ENCODE peak calls at places on chromosomes 4 and X, in four cellular contexts. V is amniotic epithelial cell, S is substantia nigra, P is NCI-H2107. M is an unnamed sample.

GRCh38 chrX:38375888-38376287 is 23.5 kb downstream of the OTC start:
- DNase-seq in P (no peak), V (no peak), S (no peak), M (no peak)

GRCh38 chr4:21490682-21491081 is 457.9 kb downstream of the KCNIP4 start:
- DNase-seq in P (no peak), S (no peak), V (no peak), M (no peak)

GRCh38 chr4:100014616-100015015 is 64.5 kb upstream of the H2AZ1 start:
- DNase-seq in P (no peak), V (peak; percentile 70), S (no peak), M (no peak)

GRCh38 chr4:74055096-74055495 is 16.6 kb upstream of the CXCL3 start:
- DNase-seq in S (no peak), P (no peak), V (no peak), M (no peak)

GRCh38 chrX:119118780-119119395 is 8.7 kb downstream of the KIAA1210 start:
- DNase-seq in P (peak; percentile 1), S (no peak), V (peak; percentile 24), M (peak; percentile 1)

GRCh38 chr4:15893967-15894366 is 44.6 kb downstream of the FGFBP1 start:
- DNase-seq in V (peak; percentile 97), S (no peak), P (no peak), M (no peak)

GRCh38 chrX:139924069-139924695 is 8.7 kb downstream of the ATP11C start:
- DNase-seq in V (no peak), S (no peak), P (no peak), M (no peak)

GRCh38 chr4:6942238-6942800 is 32.7 kb downstream of the TBC1D14 start:
- DNase-seq in P (no peak), V (peak; percentile 99), S (no peak), M (no peak)

GRCh38 chrX:72554448-72555140 is 18.0 kb downstream of the HDAC8 start:
- DNase-seq in S (no peak), P (peak; percentile 49), V (peak; percentile 72), M (no peak)

GRCh38 chr4:7103031-7103598 is 35.3 kb upstream of the GRPEL1 start:
- DNase-seq in P (no peak), V (peak; percentile 81), S (peak; percentile 90), M (peak; percentile 66)

GRCh38 chrX:68646421-68646820 is 1.0 kb upstream of the STARD8 start:
- DNase-seq in P (no peak), V (no peak), S (no peak), M (no peak)

GRCh38 chr4:18194278-18194677 is 172.7 kb upstream of the LCORL start:
- DNase-seq in S (no peak), V (no peak), P (no peak), M (no peak)

GRCh38 chr4:165625281-165625680 is 246.5 kb downstream of the CPE start:
- DNase-seq in S (no peak), P (no peak), V (no peak), M (no peak)

GRCh38 chr4:4843651-4844291 is 15.7 kb upstream of the MSX1 start:
- DNase-seq in S (no peak), V (no peak), P (no peak), M (no peak)

GRCh38 chr4:155974476-155974749 is 20.7 kb upstream of the CTSO start:
- DNase-seq in P (no peak), S (no peak), V (no peak), M (no peak)

GRCh38 chrX:108736509-108737479 is at the start of gene IRS4:
- DNase-seq in P (no peak), V (peak; percentile 9), S (peak; percentile 14), M (no peak)

GRCh38 chrX:148624951-148625350 is 124.5 kb downstream of the AFF2 start:
- DNase-seq in S (no peak), P (no peak), V (no peak), M (no peak)

GRCh38 chr4:187380181-187380581 is 615.4 kb upstream of the ZFP42 start:
- DNase-seq in V (peak; percentile 43), S (no peak), P (no peak), M (no peak)

GRCh38 chr4:123649644-123650356 is 253.2 kb downstream of the SPRY1 start:
- DNase-seq in S (no peak), P (peak; percentile 27), V (peak; percentile 79), M (no peak)

GRCh38 chr4:185395255-185395955 is at the start of gene LRP2BP:
- DNase-seq in S (no peak), P (no peak), V (peak; percentile 87), M (no peak)

GRCh38 chrX:48753708-48754107 is 7.8 kb upstream of the GLOD5 start:
- DNase-seq in P (no peak), V (no peak), S (no peak), M (no peak)

M was measured in thoracic aorta.